ENCODE peak calls at places on chromosomes 5 and 9, in seven cellular contexts. One of them, this sample, is unnamed.

GRCh38 chr5:134430001-134430569 is 18.4 kb upstream of the CDKN2AIPNL start:
- DNase-seq in brain microvascular endothelial cell: no peak
- DNase-seq in fibroblast of the aortic adventitia: no peak
- DNase-seq in progenitor cell of endocrine pancreas: no peak
- DNase-seq in mucosa of descending colon: no peak
- DNase-seq in IMR-90: no peak
- DNase-seq in fibroblast of mammary gland: no peak
- DNase-seq in this sample: no peak

GRCh38 chr5:138905541-138905940 is 30.4 kb upstream of the LRRTM2 start:
- DNase-seq in brain microvascular endothelial cell: peak
- DNase-seq in fibroblast of the aortic adventitia: no peak
- DNase-seq in progenitor cell of endocrine pancreas: no peak
- DNase-seq in mucosa of descending colon: no peak
- DNase-seq in IMR-90: peak
- DNase-seq in fibroblast of mammary gland: peak
- DNase-seq in this sample: no peak

GRCh38 chr5:173484569-173484968 is 131.9 kb downstream of the BOD1 start:
- DNase-seq in brain microvascular endothelial cell: no peak
- DNase-seq in fibroblast of the aortic adventitia: no peak
- DNase-seq in progenitor cell of endocrine pancreas: no peak
- DNase-seq in mucosa of descending colon: no peak
- DNase-seq in IMR-90: no peak
- DNase-seq in fibroblast of mammary gland: no peak
- DNase-seq in this sample: no peak

GRCh38 chr5:173395257-173395932 is 67.2 kb upstream of the STC2 start:
- DNase-seq in brain microvascular endothelial cell: peak
- DNase-seq in fibroblast of the aortic adventitia: peak
- DNase-seq in progenitor cell of endocrine pancreas: no peak
- DNase-seq in mucosa of descending colon: no peak
- DNase-seq in IMR-90: peak
- DNase-seq in fibroblast of mammary gland: peak
- DNase-seq in this sample: no peak

GRCh38 chr5:129367883-129368282 is 92.2 kb upstream of the ADAMTS19 start:
- DNase-seq in brain microvascular endothelial cell: no peak
- DNase-seq in fibroblast of the aortic adventitia: peak
- DNase-seq in progenitor cell of endocrine pancreas: no peak
- DNase-seq in mucosa of descending colon: no peak
- DNase-seq in IMR-90: peak
- DNase-seq in fibroblast of mammary gland: peak
- DNase-seq in this sample: no peak

GRCh38 chr5:1737790-1738405 is 61.7 kb downstream of the MRPL36 start:
- DNase-seq in brain microvascular endothelial cell: peak
- DNase-seq in fibroblast of the aortic adventitia: peak
- DNase-seq in progenitor cell of endocrine pancreas: peak
- DNase-seq in mucosa of descending colon: no peak
- DNase-seq in IMR-90: peak
- DNase-seq in fibroblast of mammary gland: peak
- DNase-seq in this sample: no peak

GRCh38 chr5:179111267-179112207 is 51.4 kb downstream of the ZNF354C start:
- DNase-seq in brain microvascular endothelial cell: no peak
- DNase-seq in fibroblast of the aortic adventitia: no peak
- DNase-seq in progenitor cell of endocrine pancreas: no peak
- DNase-seq in mucosa of descending colon: no peak
- DNase-seq in IMR-90: no peak
- DNase-seq in fibroblast of mammary gland: no peak
- DNase-seq in this sample: no peak

GRCh38 chr5:2742921-2743679 is 8.4 kb downstream of the IRX2 start:
- DNase-seq in brain microvascular endothelial cell: no peak
- DNase-seq in fibroblast of the aortic adventitia: no peak
- DNase-seq in progenitor cell of endocrine pancreas: no peak
- DNase-seq in mucosa of descending colon: no peak
- DNase-seq in IMR-90: no peak
- DNase-seq in fibroblast of mammary gland: no peak
- DNase-seq in this sample: no peak

GRCh38 chr9:129262261-129262660 is 84.2 kb upstream of the IER5L start:
- DNase-seq in brain microvascular endothelial cell: no peak
- DNase-seq in fibroblast of the aortic adventitia: no peak
- DNase-seq in progenitor cell of endocrine pancreas: no peak
- DNase-seq in mucosa of descending colon: peak
- DNase-seq in IMR-90: no peak
- DNase-seq in fibroblast of mammary gland: no peak
- DNase-seq in this sample: no peak

GRCh38 chr9:93813687-93814560 is 141.2 kb downstream of the BARX1 start:
- DNase-seq in brain microvascular endothelial cell: no peak
- DNase-seq in fibroblast of the aortic adventitia: no peak
- DNase-seq in progenitor cell of endocrine pancreas: no peak
- DNase-seq in mucosa of descending colon: peak
- DNase-seq in IMR-90: no peak
- DNase-seq in fibroblast of mammary gland: no peak
- DNase-seq in this sample: peak

GRCh38 chr5:68647743-68648142 is 432.2 kb downstream of the PIK3R1 start:
- DNase-seq in brain microvascular endothelial cell: no peak
- DNase-seq in fibroblast of the aortic adventitia: no peak
- DNase-seq in progenitor cell of endocrine pancreas: no peak
- DNase-seq in mucosa of descending colon: no peak
- DNase-seq in IMR-90: no peak
- DNase-seq in fibroblast of mammary gland: no peak
- DNase-seq in this sample: no peak

GRCh38 chr9:132894343-132894742 is 15.6 kb downstream of the SPACA9 start:
- DNase-seq in brain microvascular endothelial cell: no peak
- DNase-seq in fibroblast of the aortic adventitia: no peak
- DNase-seq in progenitor cell of endocrine pancreas: no peak
- DNase-seq in mucosa of descending colon: peak
- DNase-seq in IMR-90: no peak
- DNase-seq in fibroblast of mammary gland: no peak
- DNase-seq in this sample: no peak

GRCh38 chr9:87148391-87149237 is 201.3 kb upstream of the GAS1 start:
- DNase-seq in brain microvascular endothelial cell: peak
- DNase-seq in fibroblast of the aortic adventitia: peak
- DNase-seq in progenitor cell of endocrine pancreas: peak
- DNase-seq in mucosa of descending colon: peak
- DNase-seq in IMR-90: peak
- DNase-seq in fibroblast of mammary gland: peak
- DNase-seq in this sample: no peak

GRCh38 chr5:60586307-60586901 is 113.6 kb downstream of the DEPDC1B start:
- DNase-seq in brain microvascular endothelial cell: peak
- DNase-seq in fibroblast of the aortic adventitia: peak
- DNase-seq in progenitor cell of endocrine pancreas: no peak
- DNase-seq in mucosa of descending colon: no peak
- DNase-seq in IMR-90: peak
- DNase-seq in fibroblast of mammary gland: peak
- DNase-seq in this sample: no peak

GRCh38 chr9:36738318-36738975 is 165.8 kb downstream of the MELK start:
- DNase-seq in brain microvascular endothelial cell: no peak
- DNase-seq in fibroblast of the aortic adventitia: peak
- DNase-seq in progenitor cell of endocrine pancreas: no peak
- DNase-seq in mucosa of descending colon: no peak
- DNase-seq in IMR-90: peak
- DNase-seq in fibroblast of mammary gland: peak
- DNase-seq in this sample: no peak

GRCh38 chr9:78167356-78167755 is 68.5 kb upstream of the CEP78 start:
- DNase-seq in brain microvascular endothelial cell: no peak
- DNase-seq in fibroblast of the aortic adventitia: no peak
- DNase-seq in progenitor cell of endocrine pancreas: peak
- DNase-seq in mucosa of descending colon: no peak
- DNase-seq in IMR-90: no peak
- DNase-seq in fibroblast of mammary gland: no peak
- DNase-seq in this sample: no peak

GRCh38 chr9:92943062-92943616 is 4.2 kb upstream of the FGD3 start:
- DNase-seq in brain microvascular endothelial cell: no peak
- DNase-seq in fibroblast of the aortic adventitia: no peak
- DNase-seq in progenitor cell of endocrine pancreas: no peak
- DNase-seq in mucosa of descending colon: no peak
- DNase-seq in IMR-90: no peak
- DNase-seq in fibroblast of mammary gland: no peak
- DNase-seq in this sample: no peak

GRCh38 chr5:56543431-56544385 is 271.6 kb upstream of the MAP3K1 start:
- DNase-seq in brain microvascular endothelial cell: peak
- DNase-seq in fibroblast of the aortic adventitia: no peak
- DNase-seq in progenitor cell of endocrine pancreas: no peak
- DNase-seq in mucosa of descending colon: no peak
- DNase-seq in IMR-90: peak
- DNase-seq in fibroblast of mammary gland: no peak
- DNase-seq in this sample: no peak

GRCh38 chr9:93132287-93132927 is 1.6 kb downstream of the NINJ1 start:
- DNase-seq in brain microvascular endothelial cell: no peak
- DNase-seq in fibroblast of the aortic adventitia: peak
- DNase-seq in progenitor cell of endocrine pancreas: no peak
- DNase-seq in mucosa of descending colon: peak
- DNase-seq in IMR-90: no peak
- DNase-seq in fibroblast of mammary gland: peak
- DNase-seq in this sample: no peak

GRCh38 chr5:33588654-33589372 is 148.0 kb downstream of the TARS1 start:
- DNase-seq in brain microvascular endothelial cell: no peak
- DNase-seq in fibroblast of the aortic adventitia: no peak
- DNase-seq in progenitor cell of endocrine pancreas: peak
- DNase-seq in mucosa of descending colon: no peak
- DNase-seq in IMR-90: no peak
- DNase-seq in fibroblast of mammary gland: no peak
- DNase-seq in this sample: no peak

GRCh38 chr5:12795333-12795663 is 891.1 kb upstream of the CTNND2 start:
- DNase-seq in brain microvascular endothelial cell: no peak
- DNase-seq in fibroblast of the aortic adventitia: no peak
- DNase-seq in progenitor cell of endocrine pancreas: no peak
- DNase-seq in mucosa of descending colon: peak
- DNase-seq in IMR-90: no peak
- DNase-seq in fibroblast of mammary gland: no peak
- DNase-seq in this sample: no peak

GRCh38 chr5:172144931-172145869 is 42.8 kb downstream of the STK10 start:
- DNase-seq in brain microvascular endothelial cell: no peak
- DNase-seq in fibroblast of the aortic adventitia: no peak
- DNase-seq in progenitor cell of endocrine pancreas: no peak
- DNase-seq in mucosa of descending colon: no peak
- DNase-seq in IMR-90: no peak
- DNase-seq in fibroblast of mammary gland: no peak
- DNase-seq in this sample: no peak

GRCh38 chr5:73280386-73280785 is 107.4 kb downstream of the TMEM174 start:
- DNase-seq in brain microvascular endothelial cell: no peak
- DNase-seq in fibroblast of the aortic adventitia: no peak
- DNase-seq in progenitor cell of endocrine pancreas: no peak
- DNase-seq in mucosa of descending colon: no peak
- DNase-seq in IMR-90: no peak
- DNase-seq in fibroblast of mammary gland: no peak
- DNase-seq in this sample: no peak

GRCh38 chr9:98658965-98659364 is 49.8 kb downstream of the GABBR2 start:
- DNase-seq in brain microvascular endothelial cell: no peak
- DNase-seq in fibroblast of the aortic adventitia: peak
- DNase-seq in progenitor cell of endocrine pancreas: no peak
- DNase-seq in mucosa of descending colon: no peak
- DNase-seq in IMR-90: peak
- DNase-seq in fibroblast of mammary gland: peak
- DNase-seq in this sample: no peak

GRCh38 chr9:120868339-120868675 is 8.7 kb downstream of the PHF19 start:
- DNase-seq in brain microvascular endothelial cell: no peak
- DNase-seq in fibroblast of the aortic adventitia: peak
- DNase-seq in progenitor cell of endocrine pancreas: no peak
- DNase-seq in mucosa of descending colon: no peak
- DNase-seq in IMR-90: peak
- DNase-seq in fibroblast of mammary gland: peak
- DNase-seq in this sample: no peak

GRCh38 chr9:112884721-112885120 is 6.0 kb downstream of the SLC46A2 start:
- DNase-seq in brain microvascular endothelial cell: no peak
- DNase-seq in fibroblast of the aortic adventitia: no peak
- DNase-seq in progenitor cell of endocrine pancreas: no peak
- DNase-seq in mucosa of descending colon: no peak
- DNase-seq in IMR-90: no peak
- DNase-seq in fibroblast of mammary gland: no peak
- DNase-seq in this sample: no peak

GRCh38 chr9:112886351-112886750 is 4.3 kb downstream of the SLC46A2 start:
- DNase-seq in brain microvascular endothelial cell: no peak
- DNase-seq in fibroblast of the aortic adventitia: no peak
- DNase-seq in progenitor cell of endocrine pancreas: no peak
- DNase-seq in mucosa of descending colon: no peak
- DNase-seq in IMR-90: no peak
- DNase-seq in fibroblast of mammary gland: no peak
- DNase-seq in this sample: no peak

GRCh38 chr9:112885324-112885723 is 5.4 kb downstream of the SLC46A2 start:
- DNase-seq in brain microvascular endothelial cell: no peak
- DNase-seq in fibroblast of the aortic adventitia: no peak
- DNase-seq in progenitor cell of endocrine pancreas: no peak
- DNase-seq in mucosa of descending colon: no peak
- DNase-seq in IMR-90: no peak
- DNase-seq in fibroblast of mammary gland: no peak
- DNase-seq in this sample: no peak

GRCh38 chr9:112890106-112891081 is at the start of gene SLC46A2:
- DNase-seq in brain microvascular endothelial cell: no peak
- DNase-seq in fibroblast of the aortic adventitia: no peak
- DNase-seq in progenitor cell of endocrine pancreas: peak
- DNase-seq in mucosa of descending colon: no peak
- DNase-seq in IMR-90: no peak
- DNase-seq in fibroblast of mammary gland: no peak
- DNase-seq in this sample: no peak

GRCh38 chr9:112887377-112887776 is 3.3 kb downstream of the SLC46A2 start:
- DNase-seq in brain microvascular endothelial cell: no peak
- DNase-seq in fibroblast of the aortic adventitia: no peak
- DNase-seq in progenitor cell of endocrine pancreas: no peak
- DNase-seq in mucosa of descending colon: no peak
- DNase-seq in IMR-90: no peak
- DNase-seq in fibroblast of mammary gland: peak
- DNase-seq in this sample: no peak
- TF ChIP-seq CTCF in brain microvascular endothelial cell: peak
- TF ChIP-seq CTCF in fibroblast of the aortic adventitia: no peak
- TF ChIP-seq CTCF in progenitor cell of endocrine pancreas: peak
- TF ChIP-seq CTCF in mucosa of descending colon: no peak
- TF ChIP-seq CTCF in IMR-90: peak
- TF ChIP-seq CTCF in fibroblast of mammary gland: peak
- TF ChIP-seq CTCF in this sample: no peak

GRCh38 chr9:113456235-113456634 is 7.3 kb upstream of the RGS3 start:
- DNase-seq in brain microvascular endothelial cell: no peak
- DNase-seq in fibroblast of the aortic adventitia: peak
- DNase-seq in progenitor cell of endocrine pancreas: no peak
- DNase-seq in mucosa of descending colon: no peak
- DNase-seq in IMR-90: peak
- DNase-seq in fibroblast of mammary gland: no peak
- DNase-seq in this sample: no peak
- TF ChIP-seq CTCF in brain microvascular endothelial cell: no peak
- TF ChIP-seq CTCF in fibroblast of the aortic adventitia: no peak
- TF ChIP-seq CTCF in progenitor cell of endocrine pancreas: no peak
- TF ChIP-seq CTCF in mucosa of descending colon: no peak
- TF ChIP-seq CTCF in IMR-90: no peak
- TF ChIP-seq CTCF in fibroblast of mammary gland: no peak
- TF ChIP-seq CTCF in this sample: no peak

GRCh38 chr5:162591724-162592123 is 524.2 kb downstream of the GABRG2 start:
- DNase-seq in brain microvascular endothelial cell: no peak
- DNase-seq in fibroblast of the aortic adventitia: no peak
- DNase-seq in progenitor cell of endocrine pancreas: no peak
- DNase-seq in mucosa of descending colon: no peak
- DNase-seq in IMR-90: no peak
- DNase-seq in fibroblast of mammary gland: no peak
- DNase-seq in this sample: no peak

GRCh38 chr5:162593881-162594280 is 526.3 kb downstream of the GABRG2 start:
- DNase-seq in brain microvascular endothelial cell: no peak
- DNase-seq in fibroblast of the aortic adventitia: no peak
- DNase-seq in progenitor cell of endocrine pancreas: no peak
- DNase-seq in mucosa of descending colon: no peak
- DNase-seq in IMR-90: no peak
- DNase-seq in fibroblast of mammary gland: no peak
- DNase-seq in this sample: no peak
- TF ChIP-seq CTCF in brain microvascular endothelial cell: peak
- TF ChIP-seq CTCF in fibroblast of the aortic adventitia: no peak
- TF ChIP-seq CTCF in progenitor cell of endocrine pancreas: peak
- TF ChIP-seq CTCF in mucosa of descending colon: no peak
- TF ChIP-seq CTCF in IMR-90: no peak
- TF ChIP-seq CTCF in fibroblast of mammary gland: no peak
- TF ChIP-seq CTCF in this sample: no peak

GRCh38 chr5:153147891-153148623 is 342.4 kb upstream of the GRIA1 start:
- DNase-seq in brain microvascular endothelial cell: peak
- DNase-seq in fibroblast of the aortic adventitia: peak
- DNase-seq in progenitor cell of endocrine pancreas: peak
- DNase-seq in mucosa of descending colon: no peak
- DNase-seq in IMR-90: no peak
- DNase-seq in fibroblast of mammary gland: peak
- DNase-seq in this sample: no peak
- TF ChIP-seq CTCF in brain microvascular endothelial cell: peak
- TF ChIP-seq CTCF in fibroblast of the aortic adventitia: peak
- TF ChIP-seq CTCF in progenitor cell of endocrine pancreas: peak
- TF ChIP-seq CTCF in mucosa of descending colon: no peak
- TF ChIP-seq CTCF in IMR-90: no peak
- TF ChIP-seq CTCF in fibroblast of mammary gland: peak
- TF ChIP-seq CTCF in this sample: no peak

This sample was measured in natural killer cell.